ENCODE peak calls at places on chromosomes 16 and 17, in nine cellular contexts. T is HCT116, Q is heart left ventricle, L is heart right ventricle, K is transverse colon, D is neural progenitor cell, X is sigmoid colon, S is dorsolateral prefrontal cortex, V is ovary. C is an unnamed sample.
A peak's percentile ranks its signal among the peaks of the same experiment; 100 is the strongest.

GRCh38 chr16:84819644-84820304 is at the start of gene CRISPLD2:
- DNase-seq in S (peak; percentile 93), Q (peak; percentile 96), L (peak; percentile 96), T (peak; percentile 81), D (peak; percentile 98), X (peak; percentile 99), V (peak; percentile 95), K (peak; percentile 90), C (peak; percentile 89)

GRCh38 chr16:67481561-67482259 is 753 bp upstream of the ATP6V0D1 start:
- DNase-seq in V (peak; percentile 71), S (no peak), Q (peak; percentile 60), X (peak; percentile 86), L (peak; percentile 62), K (peak; percentile 70), D (no peak), T (no peak), C (peak; percentile 79)

GRCh38 chr17:73985466-73986015 is 217.9 kb upstream of the RPL38 start:
- DNase-seq in T (no peak), K (no peak), D (no peak), X (no peak), L (no peak), S (no peak), Q (no peak), V (no peak), C (no peak)

GRCh38 chr16:68935008-68935407 is 91.7 kb downstream of the TANGO6 start:
- DNase-seq in S (no peak), D (no peak), T (no peak), X (no peak), Q (no peak), L (no peak), V (no peak), K (no peak), C (no peak)

GRCh38 chr16:5615868-5616642 is 518.5 kb upstream of the EEF2KMT start:
- DNase-seq in D (peak; percentile 92), T (peak; percentile 24), X (peak; percentile 66), Q (peak; percentile 38), K (peak; percentile 64), S (peak; percentile 62), L (peak; percentile 28), V (no peak), C (peak; percentile 59)

GRCh38 chr16:3625911-3626732 is 14.7 kb upstream of the SLX4 start:
- DNase-seq in D (no peak), K (no peak), S (no peak), X (no peak), V (no peak), Q (no peak), L (no peak), T (no peak), C (no peak)

GRCh38 chr16:80682435-80683070 is 121.8 kb downstream of the CDYL2 start:
- DNase-seq in V (no peak), D (no peak), S (peak; percentile 60), X (no peak), T (no peak), L (no peak), Q (no peak), K (no peak), C (no peak)

GRCh38 chr16:30350134-30350871 is 4.8 kb downstream of the CD2BP2 start:
- DNase-seq in L (no peak), Q (no peak), K (peak; percentile 2), T (no peak), V (no peak), D (no peak), S (no peak), X (no peak), C (no peak)

GRCh38 chr16:57562669-57563486 is 20.4 kb downstream of the ADGRG5 start:
- DNase-seq in D (no peak), Q (no peak), L (no peak), K (no peak), T (no peak), X (no peak), S (no peak), V (no peak), C (no peak)

GRCh38 chr16:80023865-80024264 is 423.3 kb upstream of the MAF start:
- DNase-seq in V (no peak), X (no peak), K (no peak), L (no peak), S (no peak), T (no peak), D (no peak), Q (no peak), C (no peak)

DNA sequence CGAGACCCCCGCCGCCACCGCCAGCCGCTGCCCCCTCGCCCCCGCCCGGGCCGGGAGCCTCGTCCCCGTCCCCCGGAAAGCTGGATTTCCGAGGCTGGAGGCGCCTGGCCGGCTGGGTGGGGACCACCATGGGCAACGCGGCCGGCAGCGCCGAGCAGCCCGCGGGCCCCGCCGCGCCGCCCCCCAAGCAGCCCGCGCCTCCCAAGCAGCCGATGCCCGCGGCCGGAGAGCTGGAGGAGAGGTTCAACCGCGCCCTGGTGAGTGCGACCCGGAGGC is 250 bp downstream of the FMNL1 start:
- DNase-seq in T (no peak), V (no peak), L (peak; percentile 29), S (no peak), K (no peak), X (no peak), Q (no peak), D (peak; percentile 55), C (no peak)
- H3K27ac ChIP-seq in T (peak overlapping the region; percentile 12), V (no peak overlapping the region), L (peak overlapping the region; percentile 85), S (no peak overlapping the region), K (peak overlapping the region; percentile 84), X (peak overlapping the region; percentile 75), Q (peak overlapping the region; percentile 76), D (no peak overlapping the region), C (peak overlapping the region; percentile 84)

GRCh38 chr17:82062076-82062983 is 3.3 kb downstream of the DUS1L start:
- DNase-seq in Q (peak; percentile 35), V (no peak), L (no peak), X (no peak), K (no peak), S (no peak), T (no peak), D (no peak), C (no peak)
- H3K27ac ChIP-seq in Q (no peak overlapping the region), V (no peak overlapping the region), L (no peak overlapping the region), X (no peak overlapping the region), K (no peak overlapping the region), S (no peak overlapping the region), T (peak overlapping the region; percentile 19), D (no peak overlapping the region), C (no peak overlapping the region)

DNA sequence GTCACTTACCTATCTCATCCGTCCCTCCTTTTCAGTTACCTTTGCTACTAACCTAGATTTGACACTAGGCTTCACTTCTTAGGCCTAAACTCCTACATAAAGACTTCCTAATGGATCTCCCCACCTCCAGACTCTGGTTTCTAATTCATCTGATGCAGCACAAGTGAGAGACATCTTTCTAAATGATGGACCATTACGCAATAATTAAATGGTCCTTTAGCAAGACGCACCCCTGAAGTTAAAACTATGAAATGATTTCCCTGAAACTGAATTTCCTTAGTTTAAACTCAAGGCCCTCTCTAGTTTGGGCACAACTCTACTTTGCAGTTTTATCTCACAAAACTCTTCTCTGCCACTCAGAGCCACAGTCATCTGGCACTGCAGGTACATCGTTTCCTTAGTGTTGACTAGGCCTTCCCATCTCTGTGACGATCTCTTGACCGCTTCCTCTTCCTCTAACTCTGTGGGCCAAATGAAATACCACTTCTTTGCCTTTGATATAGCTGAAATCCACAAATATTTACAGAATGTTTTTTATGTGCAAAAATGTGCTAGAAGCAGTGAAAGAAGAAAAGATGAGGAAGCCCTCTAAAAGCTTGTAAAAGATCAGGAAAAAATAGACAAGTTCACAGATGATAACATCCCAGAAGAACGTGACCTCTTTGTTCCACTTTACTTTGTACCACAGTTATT is 3.3 kb downstream of the SYNRG start:
- DNase-seq in S (no peak), T (no peak), X (no peak), Q (no peak), L (no peak), K (peak; percentile 26), V (no peak), D (no peak), C (peak; percentile 25)
- H3K27ac ChIP-seq in S (no peak overlapping the region), T (no peak overlapping the region), X (no peak overlapping the region), Q (no peak overlapping the region), L (no peak overlapping the region), K (no peak overlapping the region), V (no peak overlapping the region), D (no peak overlapping the region), C (no peak overlapping the region)

GRCh38 chr16:11252482-11252931 is 3.5 kb downstream of the SOCS1 start:
- DNase-seq in K (no peak), T (no peak), D (no peak), Q (no peak), V (no peak), L (no peak), S (no peak), X (no peak), C (no peak)
- H3K27ac ChIP-seq in K (no peak overlapping the region), T (no peak overlapping the region), D (no peak overlapping the region), Q (no peak overlapping the region), V (no peak overlapping the region), L (no peak overlapping the region), S (no peak overlapping the region), X (no peak overlapping the region), C (no peak overlapping the region)

DNA sequence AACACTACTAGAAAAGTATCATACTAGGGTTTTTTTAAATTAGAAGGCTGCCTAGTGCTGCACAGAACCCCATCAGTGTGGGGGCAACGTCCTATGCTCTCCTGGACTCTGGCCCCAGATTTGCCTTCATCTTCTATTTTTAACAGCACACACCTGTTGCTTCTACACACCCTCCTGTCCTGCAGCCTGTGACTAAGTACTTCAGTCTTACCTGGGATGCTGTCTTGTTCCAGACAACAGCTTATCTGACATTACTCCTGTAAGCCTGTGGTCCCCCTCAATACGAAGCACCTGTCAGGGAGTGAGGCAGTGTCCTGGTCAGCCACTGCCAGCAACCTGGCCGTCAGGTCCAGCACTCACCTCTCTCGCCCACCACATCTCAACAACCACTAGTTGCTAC is 247.6 kb upstream of the PSMD7 start:
- DNase-seq in K (no peak), S (no peak), D (no peak), T (no peak), Q (no peak), X (no peak), V (no peak), L (no peak), C (no peak)
- H3K27ac ChIP-seq in K (no peak overlapping the region), S (no peak overlapping the region), D (no peak overlapping the region), T (no peak overlapping the region), Q (no peak overlapping the region), X (no peak overlapping the region), V (no peak overlapping the region), L (no peak overlapping the region), C (no peak overlapping the region)

DNA sequence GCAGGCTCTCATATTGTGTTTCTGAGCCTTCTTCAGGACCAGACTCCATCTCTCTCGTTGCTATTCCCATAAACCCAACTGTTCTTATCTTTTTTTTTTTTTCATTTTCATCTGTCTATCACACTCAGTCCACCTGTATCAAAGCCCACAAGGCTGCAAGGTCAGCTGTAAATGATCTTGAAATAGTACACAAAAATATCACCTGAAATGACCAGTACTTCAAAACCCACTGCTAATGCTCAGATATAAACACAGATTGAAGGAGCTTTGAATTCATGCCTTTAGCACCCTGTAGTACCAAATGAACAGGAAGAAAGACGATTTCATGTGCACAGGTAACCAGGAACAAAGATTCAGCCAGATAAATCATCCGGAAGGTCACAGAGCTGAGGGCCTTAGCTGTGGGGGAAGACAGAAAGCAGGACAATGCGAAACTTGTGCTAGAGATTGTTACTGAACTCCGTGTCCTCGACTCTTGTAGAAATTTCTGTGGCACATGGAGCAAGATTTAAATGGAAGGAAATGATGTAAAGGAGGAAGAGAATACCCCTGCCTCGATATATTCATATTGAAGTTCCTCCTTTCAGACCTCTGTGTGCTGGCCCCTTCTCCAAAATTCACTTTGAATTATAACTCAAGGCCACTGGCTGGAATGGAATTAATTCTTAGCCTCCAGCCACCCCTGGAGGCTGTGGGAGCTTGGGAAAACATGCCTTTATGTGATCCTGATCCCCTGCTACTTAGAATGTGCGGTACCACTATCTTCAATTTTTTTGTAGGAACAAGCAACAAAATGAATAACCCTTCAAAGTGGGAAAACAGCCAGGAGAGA is 4.1 kb downstream of the HLF start:
- DNase-seq in Q (no peak), T (no peak), V (no peak), K (no peak), L (no peak), S (no peak), D (no peak), X (no peak), C (no peak)
- H3K27ac ChIP-seq in Q (peak overlapping the region; percentile 94), T (no peak overlapping the region), V (peak overlapping the region; percentile 31), K (peak overlapping the region; percentile 76), L (peak overlapping the region; percentile 79), S (peak overlapping the region; percentile 79), D (no peak overlapping the region), X (peak overlapping the region; percentile 97), C (no peak overlapping the region)

C was measured in colonic mucosa.